ENCODE peak calls at places on chromosome 6, in four cellular contexts. E is stimulated activated naive B cell treated with anti-CD40 and anti-IgM and Interleukin-4, amounts not matched to agents 10 μg/mL and 1 μg/mL and 100 μg/mL, for 72 hours; Q is activated CD8-positive, alpha-beta T cell treated with anti-CD3 and anti-CD28 coated beads, Interleukin-2, amount 10 ng/mL, durations not matched to agents 7 days and 5 days; P is fibroblast of pulmonary artery. I is an unnamed sample.

GRCh38 chr6:156877126-156877863 is 100.1 kb downstream of the ARID1B start:
- DNase-seq in E (no peak), Q (no peak), P (no peak), I (no peak)

GRCh38 chr6:56692586-56693245 is 50.0 kb upstream of the DST start:
- DNase-seq in E (no peak), Q (no peak), P (peak), I (no peak)

GRCh38 chr6:150894935-150895686 is 29.6 kb downstream of the MTHFD1L start:
- DNase-seq in E (no peak), Q (peak), P (no peak), I (no peak)

GRCh38 chr6:89966250-89966588 is 72.0 kb downstream of the GJA10 start:
- DNase-seq in E (no peak), Q (no peak), P (no peak), I (no peak)

GRCh38 chr6:6560909-6561308 is 27.6 kb upstream of the LY86 start:
- DNase-seq in E (no peak), Q (no peak), P (no peak), I (no peak)

GRCh38 chr6:148973809-148974208 is 227.0 kb downstream of the UST start:
- DNase-seq in E (no peak), Q (no peak), P (peak), I (no peak)

GRCh38 chr6:84449220-84449619 is 221.8 kb upstream of the CEP162 start:
- DNase-seq in E (no peak), Q (no peak), P (peak), I (no peak)

GRCh38 chr6:31423550-31423949 is 20.2 kb downstream of the MICA start:
- DNase-seq in E (no peak), Q (no peak), P (no peak), I (no peak)

GRCh38 chr6:100731411-100731810 is 149.7 kb downstream of the ASCC3 start:
- DNase-seq in E (no peak), Q (no peak), P (no peak), I (no peak)

GRCh38 chr6:135909737-135910387 is 58.4 kb downstream of the PDE7B start:
- DNase-seq in E (peak), Q (peak), P (peak), I (peak)

GRCh38 chr6:9789201-9789600 is 625.7 kb downstream of the TFAP2A start:
- DNase-seq in E (no peak), Q (no peak), P (peak), I (no peak)

GRCh38 chr6:110971458-110971857 is 10.4 kb upstream of the RPF2 start:
- DNase-seq in E (no peak), Q (no peak), P (peak), I (no peak)

GRCh38 chr6:119126140-119126539 is 47.7 kb upstream of the FAM184A start:
- DNase-seq in E (no peak), Q (no peak), P (no peak), I (no peak)

GRCh38 chr6:90384720-90385119 is 88.1 kb upstream of the BACH2 start:
- DNase-seq in E (no peak), Q (peak), P (no peak), I (no peak)

GRCh38 chr6:11766589-11767450 is 11.8 kb downstream of the ADTRP start:
- DNase-seq in E (no peak), Q (no peak), P (peak), I (no peak)

GRCh38 chr6:16130437-16130891 is 1.6 kb downstream of the MYLIP start:
- DNase-seq in E (no peak), Q (no peak), P (no peak), I (no peak)